ENCODE peak calls at places on chromosomes 2 and 18, in nine cellular contexts. One of them, this sample, is unnamed.

GRCh38 chr2:110167326-110167955 is 37.4 kb downstream of the NPHP1 start:
- DNase-seq in BE2C: no peak
- DNase-seq in psoas muscle: no peak
- DNase-seq in heart right ventricle: no peak
- DNase-seq in left lung: no peak
- DNase-seq in left ventricle myocardium inferior: no peak
- DNase-seq in CD4-positive, alpha-beta memory T cell: no peak
- DNase-seq in stomach: no peak
- DNase-seq in spleen: no peak
- DNase-seq in this sample: no peak

GRCh38 chr2:52976132-52976949 is 791.3 kb upstream of the CHAC2 start:
- DNase-seq in BE2C: peak; percentile 4
- DNase-seq in psoas muscle: no peak
- DNase-seq in heart right ventricle: no peak
- DNase-seq in left lung: no peak
- DNase-seq in left ventricle myocardium inferior: no peak
- DNase-seq in CD4-positive, alpha-beta memory T cell: no peak
- DNase-seq in stomach: no peak
- DNase-seq in spleen: no peak
- DNase-seq in this sample: no peak

GRCh38 chr2:43273477-43273876 is 47.1 kb upstream of the ZFP36L2 start:
- DNase-seq in BE2C: peak; percentile 40
- DNase-seq in psoas muscle: no peak
- DNase-seq in heart right ventricle: no peak
- DNase-seq in left lung: no peak
- DNase-seq in left ventricle myocardium inferior: no peak
- DNase-seq in CD4-positive, alpha-beta memory T cell: no peak
- DNase-seq in stomach: no peak
- DNase-seq in spleen: no peak
- DNase-seq in this sample: no peak

GRCh38 chr2:144801766-144802165 is 281.8 kb upstream of the ZEB2 start:
- DNase-seq in BE2C: no peak
- DNase-seq in psoas muscle: no peak
- DNase-seq in heart right ventricle: no peak
- DNase-seq in left lung: no peak
- DNase-seq in left ventricle myocardium inferior: no peak
- DNase-seq in CD4-positive, alpha-beta memory T cell: no peak
- DNase-seq in stomach: no peak
- DNase-seq in spleen: no peak
- DNase-seq in this sample: no peak

GRCh38 chr2:64645014-64645418 is 8.7 kb downstream of the SERTAD2 start:
- DNase-seq in BE2C: peak; percentile 62
- DNase-seq in psoas muscle: peak; percentile 69
- DNase-seq in heart right ventricle: peak; percentile 60
- DNase-seq in left lung: no peak
- DNase-seq in left ventricle myocardium inferior: peak; percentile 58
- DNase-seq in CD4-positive, alpha-beta memory T cell: no peak
- DNase-seq in stomach: peak; percentile 52
- DNase-seq in spleen: no peak
- DNase-seq in this sample: no peak

GRCh38 chr2:235098273-235098672 is 146.5 kb downstream of the SH3BP4 start:
- DNase-seq in BE2C: no peak
- DNase-seq in psoas muscle: no peak
- DNase-seq in heart right ventricle: no peak
- DNase-seq in left lung: no peak
- DNase-seq in left ventricle myocardium inferior: no peak
- DNase-seq in CD4-positive, alpha-beta memory T cell: no peak
- DNase-seq in stomach: no peak
- DNase-seq in spleen: no peak
- DNase-seq in this sample: no peak

GRCh38 chr18:10453261-10453884 is 1.1 kb upstream of the APCDD1 start:
- DNase-seq in BE2C: no peak
- DNase-seq in psoas muscle: no peak
- DNase-seq in heart right ventricle: no peak
- DNase-seq in left lung: no peak
- DNase-seq in left ventricle myocardium inferior: no peak
- DNase-seq in CD4-positive, alpha-beta memory T cell: no peak
- DNase-seq in stomach: no peak
- DNase-seq in spleen: no peak
- DNase-seq in this sample: no peak

GRCh38 chr2:234335676-234336228 is 161.1 kb downstream of the ARL4C start:
- DNase-seq in BE2C: peak; percentile 77
- DNase-seq in psoas muscle: peak; percentile 86
- DNase-seq in heart right ventricle: peak; percentile 65
- DNase-seq in left lung: peak; percentile 78
- DNase-seq in left ventricle myocardium inferior: peak; percentile 76
- DNase-seq in CD4-positive, alpha-beta memory T cell: peak; percentile 56
- DNase-seq in stomach: peak; percentile 32
- DNase-seq in spleen: peak; percentile 80
- DNase-seq in this sample: peak; percentile 78

GRCh38 chr2:143974262-143974661 is 545.7 kb downstream of the ZEB2 start:
- DNase-seq in BE2C: no peak
- DNase-seq in psoas muscle: no peak
- DNase-seq in heart right ventricle: no peak
- DNase-seq in left lung: no peak
- DNase-seq in left ventricle myocardium inferior: no peak
- DNase-seq in CD4-positive, alpha-beta memory T cell: no peak
- DNase-seq in stomach: no peak
- DNase-seq in spleen: no peak
- DNase-seq in this sample: no peak

GRCh38 chr2:127047054-127047453 is 59.9 kb downstream of the BIN1 start:
- DNase-seq in BE2C: no peak
- DNase-seq in psoas muscle: peak; percentile 56
- DNase-seq in heart right ventricle: no peak
- DNase-seq in left lung: no peak
- DNase-seq in left ventricle myocardium inferior: no peak
- DNase-seq in CD4-positive, alpha-beta memory T cell: no peak
- DNase-seq in stomach: peak; percentile 21
- DNase-seq in spleen: peak; percentile 71
- DNase-seq in this sample: no peak

GRCh38 chr2:111100765-111101162 is 19.9 kb upstream of the BCL2L11 start:
- DNase-seq in BE2C: no peak
- DNase-seq in psoas muscle: no peak
- DNase-seq in heart right ventricle: no peak
- DNase-seq in left lung: no peak
- DNase-seq in left ventricle myocardium inferior: no peak
- DNase-seq in CD4-positive, alpha-beta memory T cell: no peak
- DNase-seq in stomach: no peak
- DNase-seq in spleen: no peak
- DNase-seq in this sample: no peak

DNA sequence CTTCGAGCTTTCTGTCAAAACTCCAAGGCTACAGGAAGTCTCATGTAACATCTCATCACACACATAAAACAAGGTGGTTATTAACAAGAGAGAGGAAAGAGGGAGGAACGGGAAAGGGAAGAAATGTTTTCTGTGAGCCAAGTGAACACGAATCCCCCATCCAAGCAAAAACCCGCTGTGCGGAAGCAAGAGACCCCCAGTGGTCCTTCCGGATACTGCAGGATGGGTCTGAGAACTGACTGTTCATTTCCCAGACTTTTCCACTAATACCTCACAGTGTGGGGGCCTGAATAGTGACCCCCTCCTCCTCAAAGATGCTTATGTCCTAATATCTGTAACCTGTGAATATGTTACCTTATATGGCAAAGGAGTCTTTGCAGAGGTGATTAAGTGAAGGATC is 19.0 kb upstream of the DIPK1C start:
- DNase-seq in BE2C: peak; percentile 53
- DNase-seq in psoas muscle: peak; percentile 60
- DNase-seq in heart right ventricle: peak; percentile 65
- DNase-seq in left lung: no peak
- DNase-seq in left ventricle myocardium inferior: peak; percentile 42
- DNase-seq in CD4-positive, alpha-beta memory T cell: no peak
- DNase-seq in stomach: no peak
- DNase-seq in spleen: no peak
- DNase-seq in this sample: no peak
- H3K27me3 ChIP-seq in BE2C: no peaks in the 10 kb centered on the region
- H3K27me3 ChIP-seq in psoas muscle: peaks cover 9% of the 10 kb centered on the region
- H3K27me3 ChIP-seq in heart right ventricle: no peaks in the 10 kb centered on the region
- H3K27me3 ChIP-seq in left lung: no peaks in the 10 kb centered on the region
- H3K27me3 ChIP-seq in left ventricle myocardium inferior: no peaks in the 10 kb centered on the region
- H3K27me3 ChIP-seq in CD4-positive, alpha-beta memory T cell: no peaks in the 10 kb centered on the region
- H3K27me3 ChIP-seq in stomach: no peaks in the 10 kb centered on the region
- H3K27me3 ChIP-seq in spleen: no peaks in the 10 kb centered on the region
- H3K27me3 ChIP-seq in this sample: no peaks in the 10 kb centered on the region

DNA sequence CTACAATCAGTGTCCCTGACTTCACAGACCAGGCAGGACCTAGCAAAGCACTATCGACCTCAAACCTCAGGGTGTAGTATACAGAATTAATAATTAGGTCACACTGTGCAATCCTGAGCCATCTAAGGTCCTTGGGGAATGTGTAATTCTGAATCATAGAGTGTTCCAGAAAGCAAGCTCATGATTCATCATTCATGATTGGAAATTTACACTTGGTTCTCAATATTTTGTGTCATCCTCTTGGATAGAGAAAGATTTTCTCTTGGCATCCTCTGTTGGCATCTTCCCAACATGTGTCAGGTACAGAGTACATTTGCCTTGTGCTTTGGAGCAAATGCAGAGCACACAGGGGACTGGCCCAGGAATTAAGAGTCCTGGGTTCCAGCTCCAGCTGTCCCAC is 245.0 kb upstream of the NT5C1B start:
- DNase-seq in BE2C: no peak
- DNase-seq in psoas muscle: no peak
- DNase-seq in heart right ventricle: no peak
- DNase-seq in left lung: no peak
- DNase-seq in left ventricle myocardium inferior: no peak
- DNase-seq in CD4-positive, alpha-beta memory T cell: no peak
- DNase-seq in stomach: no peak
- DNase-seq in spleen: no peak
- DNase-seq in this sample: no peak
- H3K27me3 ChIP-seq in BE2C: no peaks in the 10 kb centered on the region
- H3K27me3 ChIP-seq in psoas muscle: no peaks in the 10 kb centered on the region
- H3K27me3 ChIP-seq in heart right ventricle: no peaks in the 10 kb centered on the region
- H3K27me3 ChIP-seq in left lung: no peaks in the 10 kb centered on the region
- H3K27me3 ChIP-seq in left ventricle myocardium inferior: no peaks in the 10 kb centered on the region
- H3K27me3 ChIP-seq in CD4-positive, alpha-beta memory T cell: no peaks in the 10 kb centered on the region
- H3K27me3 ChIP-seq in stomach: no peaks in the 10 kb centered on the region
- H3K27me3 ChIP-seq in spleen: no peaks in the 10 kb centered on the region
- H3K27me3 ChIP-seq in this sample: no peaks in the 10 kb centered on the region

DNA sequence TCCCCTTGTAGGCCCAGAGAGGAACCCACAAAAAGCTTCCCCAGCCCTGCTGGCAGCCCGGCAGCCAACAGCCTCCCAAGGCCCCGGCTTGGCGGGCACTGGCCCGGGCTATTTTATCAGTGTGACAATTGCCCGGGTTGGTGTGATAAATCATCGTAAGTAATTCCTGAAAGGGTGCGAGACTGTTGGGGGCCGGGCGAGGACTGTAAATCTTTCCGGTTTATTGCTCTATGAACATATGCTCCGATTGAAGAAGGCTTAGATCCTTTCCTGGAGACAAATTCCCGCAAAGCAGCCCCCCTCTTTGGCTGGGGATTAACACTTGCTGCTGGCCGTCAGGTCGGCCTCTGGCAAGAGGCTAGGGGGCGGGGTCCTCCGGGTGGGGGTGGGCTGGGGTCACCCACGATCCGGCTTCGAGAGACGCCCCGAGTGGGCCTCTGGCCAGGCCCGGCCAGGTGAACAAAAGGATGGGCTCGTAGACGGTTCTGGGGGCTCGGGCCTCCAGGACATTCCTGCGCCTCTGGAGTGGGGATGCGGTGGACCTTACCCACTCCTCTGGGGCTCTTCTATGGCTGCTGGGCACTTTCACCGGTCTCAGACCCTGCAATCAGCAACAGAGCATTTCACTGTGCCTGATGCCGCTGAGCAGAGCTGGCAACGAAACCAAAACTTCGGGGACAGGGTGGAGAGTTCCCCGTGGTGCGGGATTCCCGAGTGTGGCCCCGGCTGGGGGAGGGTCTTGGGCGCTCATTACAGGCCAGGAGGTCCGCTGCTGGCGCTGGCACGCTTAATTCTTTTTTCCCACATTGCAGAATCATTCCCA is 2.0 kb downstream of the HOXD3 start:
- DNase-seq in BE2C: no peak
- DNase-seq in psoas muscle: no peak
- DNase-seq in heart right ventricle: no peak
- DNase-seq in left lung: no peak
- DNase-seq in left ventricle myocardium inferior: no peak
- DNase-seq in CD4-positive, alpha-beta memory T cell: no peak
- DNase-seq in stomach: no peak
- DNase-seq in spleen: no peak
- DNase-seq in this sample: no peak
- H3K27me3 ChIP-seq in BE2C: no peaks in the 10 kb centered on the region
- H3K27me3 ChIP-seq in psoas muscle: no peaks in the 10 kb centered on the region
- H3K27me3 ChIP-seq in heart right ventricle: peaks cover 100% of the 10 kb centered on the region
- H3K27me3 ChIP-seq in left lung: peaks cover 98% of the 10 kb centered on the region
- H3K27me3 ChIP-seq in left ventricle myocardium inferior: peaks cover 100% of the 10 kb centered on the region
- H3K27me3 ChIP-seq in CD4-positive, alpha-beta memory T cell: peaks cover 66% of the 10 kb centered on the region
- H3K27me3 ChIP-seq in stomach: peaks cover 99% of the 10 kb centered on the region
- H3K27me3 ChIP-seq in spleen: peaks cover 86% of the 10 kb centered on the region
- H3K27me3 ChIP-seq in this sample: peaks cover 100% of the 10 kb centered on the region

DNA sequence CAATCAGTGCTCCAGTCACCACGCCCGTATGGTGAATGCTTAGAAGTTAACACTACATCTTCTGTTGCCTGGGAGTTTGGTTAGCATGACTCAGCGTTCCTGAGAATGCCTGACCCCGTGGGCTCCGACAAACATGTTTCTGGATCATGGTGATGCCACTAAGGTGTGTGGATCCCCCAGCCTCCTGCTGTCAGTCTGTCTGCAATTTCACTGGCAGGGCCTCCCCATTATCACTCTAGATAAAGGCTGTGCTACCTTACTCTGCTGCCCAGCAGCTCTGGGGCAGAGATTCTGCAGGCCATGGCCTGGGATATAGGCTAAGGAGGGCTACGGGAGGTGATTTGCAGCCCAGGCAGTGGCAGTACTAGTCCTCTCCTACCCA is 66.0 kb downstream of the STPG4 start:
- DNase-seq in BE2C: peak; percentile 71
- DNase-seq in psoas muscle: no peak
- DNase-seq in heart right ventricle: no peak
- DNase-seq in left lung: no peak
- DNase-seq in left ventricle myocardium inferior: no peak
- DNase-seq in CD4-positive, alpha-beta memory T cell: no peak
- DNase-seq in stomach: no peak
- DNase-seq in spleen: peak; percentile 32
- DNase-seq in this sample: no peak
- H3K27me3 ChIP-seq in BE2C: no peaks in the 10 kb centered on the region
- H3K27me3 ChIP-seq in psoas muscle: no peaks in the 10 kb centered on the region
- H3K27me3 ChIP-seq in heart right ventricle: no peaks in the 10 kb centered on the region
- H3K27me3 ChIP-seq in left lung: no peaks in the 10 kb centered on the region
- H3K27me3 ChIP-seq in left ventricle myocardium inferior: no peaks in the 10 kb centered on the region
- H3K27me3 ChIP-seq in CD4-positive, alpha-beta memory T cell: no peaks in the 10 kb centered on the region
- H3K27me3 ChIP-seq in stomach: no peaks in the 10 kb centered on the region
- H3K27me3 ChIP-seq in spleen: no peaks in the 10 kb centered on the region
- H3K27me3 ChIP-seq in this sample: no peaks in the 10 kb centered on the region

GRCh38 chr2:96115631-96116423 is 544 bp downstream of the ADRA2B start:
- DNase-seq in BE2C: no peak
- DNase-seq in psoas muscle: no peak
- DNase-seq in heart right ventricle: no peak
- DNase-seq in left lung: peak; percentile 29
- DNase-seq in left ventricle myocardium inferior: peak; percentile 16
- DNase-seq in CD4-positive, alpha-beta memory T cell: no peak
- DNase-seq in stomach: no peak
- DNase-seq in spleen: no peak
- DNase-seq in this sample: peak; percentile 59
- H3K27me3 ChIP-seq in BE2C: no peaks in the 10 kb centered on the region
- H3K27me3 ChIP-seq in psoas muscle: peaks cover 23% of the 10 kb centered on the region
- H3K27me3 ChIP-seq in heart right ventricle: peaks cover 57% of the 10 kb centered on the region
- H3K27me3 ChIP-seq in left lung: peaks cover 18% of the 10 kb centered on the region
- H3K27me3 ChIP-seq in left ventricle myocardium inferior: peaks cover 45% of the 10 kb centered on the region
- H3K27me3 ChIP-seq in CD4-positive, alpha-beta memory T cell: no peaks in the 10 kb centered on the region
- H3K27me3 ChIP-seq in stomach: peaks cover 26% of the 10 kb centered on the region
- H3K27me3 ChIP-seq in spleen: peaks cover 22% of the 10 kb centered on the region
- H3K27me3 ChIP-seq in this sample: peaks cover 36% of the 10 kb centered on the region

This sample was measured in upper lobe of right lung.